ENCODE peak calls at places on chromosomes 2 and 18, in four cellular contexts. A, T, K and Y are unnamed samples.

GRCh38 chr2:23691576-23691975 is 235.3 kb downstream of the ATAD2B start:
- DNase-seq in A (no peak), T (no peak), K (no peak), Y (no peak)

GRCh38 chr2:233470007-233470687 is 96.4 kb downstream of the USP40 start:
- DNase-seq in A (no peak), T (no peak), K (no peak), Y (no peak)

GRCh38 chr2:28350196-28350595 is 42.5 kb upstream of the FOSL2 start:
- DNase-seq in A (no peak), T (no peak), K (no peak), Y (no peak)

GRCh38 chr2:164706522-164706921 is 85.2 kb upstream of the GRB14 start:
- DNase-seq in A (peak), T (no peak), K (no peak), Y (no peak)

GRCh38 chr2:152548111-152548875 is 169.0 kb downstream of the PRPF40A start:
- DNase-seq in A (peak), T (no peak), K (no peak), Y (no peak)

GRCh38 chr2:234730066-234730640 is 221.7 kb upstream of the SH3BP4 start:
- DNase-seq in A (no peak), T (no peak), K (no peak), Y (no peak)

GRCh38 chr2:53989210-53989862 is 18.5 kb upstream of the PSME4 start:
- DNase-seq in A (no peak), T (no peak), K (no peak), Y (no peak)

GRCh38 chr2:62370304-62371250 is 135.4 kb downstream of the TMEM17 start:
- DNase-seq in A (no peak), T (no peak), K (no peak), Y (no peak)

GRCh38 chr2:213551526-213551925 is 267.3 kb downstream of the SPAG16 start:
- DNase-seq in A (no peak), T (no peak), K (no peak), Y (no peak)

GRCh38 chr2:216553093-216553478 is 54.4 kb downstream of the RPL37A start:
- DNase-seq in A (peak), T (no peak), K (no peak), Y (peak)

GRCh38 chr2:31380243-31380642 is 34.3 kb downstream of the XDH start:
- DNase-seq in A (no peak), T (no peak), K (no peak), Y (no peak)

GRCh38 chr2:191719261-191719660 is 41.3 kb downstream of the NABP1 start:
- DNase-seq in A (no peak), T (no peak), K (no peak), Y (no peak)

GRCh38 chr18:12686100-12686499 is 16.4 kb downstream of the CEP76 start:
- DNase-seq in A (peak), T (no peak), K (peak), Y (no peak)

GRCh38 chr18:48767090-48767670 is 183.6 kb downstream of the SMAD7 start:
- DNase-seq in A (peak), T (no peak), K (peak), Y (no peak)

GRCh38 chr2:30761226-30761625 is 46.0 kb downstream of the CAPN13 start:
- DNase-seq in A (no peak), T (no peak), K (no peak), Y (no peak)

GRCh38 chr2:137888845-137889244 is 75.4 kb upstream of the HNMT start:
- DNase-seq in A (no peak), T (peak), K (peak), Y (peak)

GRCh38 chr2:217986256-217986961 is 16.4 kb downstream of the TNS1 start:
- DNase-seq in A (no peak), T (no peak), K (no peak), Y (no peak)

GRCh38 chr18:2547477-2548087 is 23.7 kb downstream of the METTL4 start:
- DNase-seq in A (peak), T (peak), K (peak), Y (no peak)

GRCh38 chr2:241422350-241422749 is 66.3 kb downstream of the FARP2 start:
- DNase-seq in A (no peak), T (no peak), K (no peak), Y (no peak)

GRCh38 chr2:54772531-54772930 is 49.1 kb downstream of the EML6 start:
- DNase-seq in A (no peak), T (no peak), K (no peak), Y (no peak)

GRCh38 chr2:11203480-11203879 is 48.2 kb downstream of the SLC66A3 start:
- DNase-seq in A (peak), T (no peak), K (peak), Y (no peak)

GRCh38 chr2:79734518-79734917 is 221.7 kb downstream of the CTNNA2 start:
- DNase-seq in A (no peak), T (no peak), K (no peak), Y (no peak)

GRCh38 chr18:46888965-46889364 is 28.3 kb downstream of the PIAS2 start:
- DNase-seq in A (no peak), T (no peak), K (no peak), Y (no peak)

GRCh38 chr18:48728204-48728833 is 189.5 kb downstream of the CTIF start:
- DNase-seq in A (peak), T (no peak), K (no peak), Y (no peak)

GRCh38 chr2:119117408-119117807 is 41.1 kb downstream of the C1QL2 start:
- DNase-seq in A (no peak), T (no peak), K (no peak), Y (peak)

GRCh38 chr2:45117383-45117782 is 108.1 kb upstream of the SIX2 start:
- DNase-seq in A (no peak), T (no peak), K (no peak), Y (no peak)

GRCh38 chr18:24413148-24413547 is 13.3 kb upstream of the IMPACT start:
- DNase-seq in A (no peak), T (no peak), K (peak), Y (peak)

DNA sequence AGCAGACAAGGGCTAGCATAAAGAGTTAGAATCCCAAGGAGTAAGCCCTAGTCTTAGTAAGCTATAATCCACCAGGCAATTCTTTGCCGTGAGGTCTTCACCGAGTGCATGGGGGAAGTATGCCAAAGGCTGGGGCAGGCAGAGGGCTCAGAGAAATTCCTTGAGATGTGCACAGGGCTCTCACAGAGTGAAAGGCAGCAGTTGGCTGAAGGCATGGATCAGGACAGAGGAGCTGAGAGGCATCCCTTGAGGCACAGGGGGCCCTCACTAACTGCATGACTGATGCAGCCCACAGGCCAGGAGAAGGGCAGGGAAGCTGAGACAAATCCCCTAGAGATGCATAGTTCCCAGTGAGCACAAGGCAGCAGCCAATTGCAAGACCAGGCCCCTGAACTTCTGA is 34.1 kb downstream of the PTH2R start:
- DNase-seq in A (no peak), T (peak), K (no peak), Y (no peak)
- H2AFZ ChIP-seq in A (no peak), T (no peak), K (no peak), Y (no peak)

DNA sequence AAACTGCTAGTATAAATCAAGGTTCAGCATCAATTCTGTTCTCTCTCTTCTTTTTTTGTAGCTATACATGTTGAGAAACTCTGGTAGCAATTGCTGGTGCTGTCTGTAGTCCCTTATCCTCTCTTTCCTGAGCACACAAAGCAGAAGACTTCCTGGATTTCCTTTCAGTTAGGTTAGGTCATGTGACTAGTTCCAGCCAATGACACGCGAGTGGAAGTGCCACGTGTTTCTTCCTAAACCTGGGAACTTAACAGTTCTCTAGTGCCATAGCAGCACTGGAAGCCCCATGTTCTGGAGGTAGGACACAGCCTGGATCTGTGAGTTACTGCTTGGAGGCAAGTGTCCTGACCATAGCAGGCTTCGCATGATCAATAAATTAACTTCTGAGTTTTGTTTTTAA is 125.9 kb downstream of the PLA2R1 start:
- DNase-seq in A (no peak), T (no peak), K (no peak), Y (no peak)
- H4K8ac ChIP-seq in A (no peak), T (no peak), K (no peak), Y (no peak)

GRCh38 chr2:202375611-202376408 is at the start of gene BMPR2:
- DNase-seq in A (peak), T (peak), K (peak), Y (peak)
- H3K14ac ChIP-seq in A (peak), T (peak), K (peak), Y (peak)

GRCh38 chr2:163122257-163122656 is 283.7 kb upstream of the KCNH7 start:
- DNase-seq in A (no peak), T (no peak), K (no peak), Y (no peak)
- H2AFZ ChIP-seq in A (no peak), T (peak), K (no peak), Y (no peak)

DNA sequence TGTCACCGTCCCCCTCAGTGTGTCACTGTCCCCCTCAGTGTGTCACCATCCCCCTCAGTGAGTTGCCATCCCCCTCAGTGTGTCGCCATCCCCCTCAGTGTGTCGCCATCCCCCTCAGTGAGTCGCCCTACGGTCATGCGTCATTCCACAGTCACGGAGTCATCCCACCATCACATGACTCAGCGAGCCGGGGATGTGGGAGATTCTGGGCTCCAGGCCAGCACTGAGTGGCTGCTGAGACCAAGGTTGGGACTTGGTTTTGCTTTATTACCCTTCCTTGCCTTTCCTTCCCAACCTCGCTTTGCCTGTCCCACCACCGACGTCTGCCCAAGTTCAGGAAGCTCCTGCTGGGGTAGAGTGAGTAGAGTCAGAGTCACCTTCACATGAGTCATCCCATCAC is 485.4 kb upstream of the SALL3 start:
- DNase-seq in A (no peak), T (no peak), K (no peak), Y (no peak)
- H4K8ac ChIP-seq in A (no peak), T (peak), K (no peak), Y (no peak)

DNA sequence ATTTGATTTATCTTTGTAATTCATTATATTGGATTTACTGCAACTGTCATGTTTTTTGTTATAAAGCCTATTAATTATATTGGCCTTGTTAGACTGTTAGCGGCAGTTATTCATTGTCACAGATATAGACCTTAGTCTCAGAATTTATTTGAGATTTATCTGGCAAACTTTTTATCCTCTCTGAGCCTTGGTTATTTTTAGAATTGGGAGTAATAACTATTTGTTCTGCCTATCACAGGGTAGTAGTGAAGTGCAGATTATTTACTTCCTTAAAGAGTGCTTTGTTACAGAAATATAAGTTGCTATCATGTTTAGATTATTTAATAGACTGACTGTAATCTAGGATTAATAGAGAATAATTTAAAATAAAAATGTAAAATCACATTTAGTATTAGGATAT is 41.9 kb downstream of the AGPS start:
- DNase-seq in A (no peak), T (no peak), K (no peak), Y (no peak)
- H3K14ac ChIP-seq in A (no peak), T (no peak), K (no peak), Y (no peak)

GRCh38 chr2:113806217-113806913 is 49.9 kb upstream of the SLC35F5 start:
- DNase-seq in A (no peak), T (no peak), K (peak), Y (no peak)
- H2AFZ ChIP-seq in A (no peak), T (no peak), K (no peak), Y (no peak)